ENCODE peak calls at places on chromosomes 16 and 17, in eight cellular contexts. B is cardiac muscle cell; C is fibroblast of villous mesenchyme; W is effector memory CD8-positive, alpha-beta T cell; G is fibroblast of lung; K is GM04504; H is GF-D8; J is AG08395. R is an unnamed sample.

GRCh38 chr16:56923481-56923880 is 8.5 kb upstream of the HERPUD1 start:
- DNase-seq in B (peak; percentile 86), C (peak; percentile 92), W (no peak), G (peak; percentile 54), K (no peak), H (no peak), J (no peak), R (no peak)

GRCh38 chr17:1372618-1373017 is 27.4 kb downstream of the YWHAE start:
- DNase-seq in B (no peak), C (no peak), W (no peak), G (no peak), K (no peak), H (no peak), J (no peak), R (no peak)

GRCh38 chr17:82600731-82601446 is 47.4 kb downstream of the WDR45B start:
- DNase-seq in B (no peak), C (no peak), W (no peak), G (no peak), K (no peak), H (no peak), J (no peak), R (no peak)

GRCh38 chr17:77738666-77739531 is 219.6 kb upstream of the TNRC6C start:
- DNase-seq in B (peak; percentile 59), C (no peak), W (no peak), G (no peak), K (no peak), H (no peak), J (no peak), R (no peak)

GRCh38 chr16:81500833-81501521 is 56.4 kb downstream of the CMIP start:
- DNase-seq in B (peak; percentile 48), C (peak; percentile 97), W (no peak), G (peak; percentile 93), K (peak; percentile 81), H (peak; percentile 88), J (peak; percentile 58), R (peak; percentile 60)

GRCh38 chr17:36756695-36757094 is 155.3 kb downstream of the MRM1 start:
- DNase-seq in B (no peak), C (no peak), W (no peak), G (no peak), K (no peak), H (no peak), J (no peak), R (no peak)

GRCh38 chr16:74603848-74604247 is 3.1 kb downstream of the GLG1 start:
- DNase-seq in B (peak; percentile 40), C (peak; percentile 63), W (no peak), G (peak; percentile 40), K (no peak), H (no peak), J (no peak), R (no peak)

GRCh38 chr17:70204431-70204830 is 35.1 kb downstream of the KCNJ2 start:
- DNase-seq in B (no peak), C (no peak), W (no peak), G (no peak), K (no peak), H (no peak), J (no peak), R (no peak)

GRCh38 chr17:81510798-81511549 is 1.6 kb downstream of the ACTG1 start:
- DNase-seq in B (peak; percentile 55), C (peak; percentile 30), W (peak; percentile 37), G (peak; percentile 39), K (no peak), H (no peak), J (no peak), R (no peak)

GRCh38 chr16:78133919-78134318 is 34.5 kb downstream of the WWOX start:
- DNase-seq in B (no peak), C (no peak), W (no peak), G (no peak), K (no peak), H (no peak), J (no peak), R (no peak)

GRCh38 chr16:24776486-24777220 is 47.2 kb downstream of the TNRC6A start:
- DNase-seq in B (peak; percentile 81), C (peak; percentile 34), W (no peak), G (peak; percentile 79), K (no peak), H (no peak), J (peak; percentile 12), R (no peak)

GRCh38 chr16:70470927-70471341 is 16.5 kb downstream of the FCSK start:
- DNase-seq in B (peak; percentile 37), C (peak; percentile 39), W (no peak), G (peak; percentile 23), K (no peak), H (no peak), J (peak; percentile 43), R (no peak)

GRCh38 chr16:83338941-83339340 is 468.8 kb upstream of the HSBP1 start:
- DNase-seq in B (peak; percentile 37), C (peak; percentile 49), W (no peak), G (peak; percentile 40), K (no peak), H (no peak), J (peak; percentile 43), R (no peak)

GRCh38 chr16:29904947-29905346 is 4.7 kb downstream of the ASPHD1 start:
- DNase-seq in B (no peak), C (no peak), W (no peak), G (no peak), K (no peak), H (no peak), J (no peak), R (no peak)

GRCh38 chr16:3358884-3359283 is 3.2 kb downstream of the OR2C1 start:
- DNase-seq in B (no peak), C (no peak), W (no peak), G (peak; percentile 22), K (no peak), H (no peak), J (no peak), R (no peak)

GRCh38 chr16:57167951-57168350 is 17.9 kb downstream of the PSME3IP1 start:
- DNase-seq in B (peak; percentile 85), C (peak; percentile 82), W (peak; percentile 30), G (peak; percentile 77), K (peak; percentile 41), H (peak; percentile 69), J (peak; percentile 65), R (no peak)

R was measured in epithelial cell of prostate.